ENCODE peak calls at places on chromosomes 16 and 17, in ten cellular contexts. B, H, F, Q, Z, S, G, E, K and W are unnamed samples. For H3K4me1 and H3K36me3, the result is how much of the 10 kb centered on the place peaks cover.

GRCh38 chr17:78019367-78019975 is 61.0 kb downstream of the TNRC6C start:
- DNase-seq in B (no peak), H (no peak), F (no peak), Q (no peak), Z (no peak), S (no peak), G (peak), E (no peak), K (no peak), W (no peak)

GRCh38 chr16:88347656-88348376 is 34.9 kb upstream of the ZNF469 start:
- DNase-seq in B (peak), H (no peak), F (peak), Q (peak), Z (no peak), S (no peak), G (peak), E (no peak), K (no peak), W (no peak)

GRCh38 chr16:48444574-48444973 is 59.4 kb upstream of the SIAH1 start:
- DNase-seq in B (no peak), H (no peak), F (peak), Q (no peak), Z (peak), S (no peak), G (no peak), E (no peak), K (no peak), W (no peak)

GRCh38 chr16:79009911-79010310 is 590.6 kb downstream of the MAF start:
- DNase-seq in B (no peak), H (no peak), F (no peak), Q (no peak), Z (no peak), S (no peak), G (no peak), E (no peak), K (no peak), W (no peak)

GRCh38 chr16:29315916-29316517 is 90.5 kb downstream of the NPIPB11 start:
- DNase-seq in B (no peak), H (no peak), F (no peak), Q (no peak), Z (no peak), S (no peak), G (peak), E (no peak), K (no peak), W (no peak)

GRCh38 chr17:82983510-82984248 is 95.7 kb upstream of the METRNL start:
- DNase-seq in B (no peak), H (no peak), F (no peak), Q (no peak), Z (no peak), S (no peak), G (no peak), E (no peak), K (peak), W (peak)

GRCh38 chr16:72224260-72224768 is 52.4 kb upstream of the PMFBP1 start:
- DNase-seq in B (no peak), H (no peak), F (no peak), Q (no peak), Z (no peak), S (no peak), G (no peak), E (no peak), K (no peak), W (no peak)

GRCh38 chr17:10357768-10358167 is 15.0 kb downstream of the MYH13 start:
- DNase-seq in B (no peak), H (no peak), F (no peak), Q (no peak), Z (no peak), S (no peak), G (peak), E (no peak), K (no peak), W (no peak)

GRCh38 chr17:3529817-3530741 is 27.5 kb downstream of the TRPV3 start:
- DNase-seq in B (peak), H (no peak), F (peak), Q (no peak), Z (no peak), S (no peak), G (no peak), E (no peak), K (no peak), W (peak)

GRCh38 chr16:30787613-30788378 is 791 bp upstream of the ZNF629 start:
- DNase-seq in B (no peak), H (no peak), F (no peak), Q (no peak), Z (no peak), S (no peak), G (no peak), E (no peak), K (no peak), W (no peak)

GRCh38 chr16:30903002-30903401 is 6.6 kb downstream of the CTF1 start:
- DNase-seq in B (no peak), H (no peak), F (no peak), Q (no peak), Z (no peak), S (no peak), G (no peak), E (no peak), K (no peak), W (no peak)

GRCh38 chr17:60390223-60390622 is 1.7 kb downstream of the USP32 start:
- DNase-seq in B (no peak), H (no peak), F (no peak), Q (no peak), Z (peak), S (no peak), G (no peak), E (no peak), K (no peak), W (no peak)

GRCh38 chr17:21167303-21167702 is 40.5 kb downstream of the DHRS7B start:
- DNase-seq in B (no peak), H (no peak), F (no peak), Q (no peak), Z (no peak), S (no peak), G (no peak), E (no peak), K (no peak), W (no peak)

GRCh38 chr17:8256291-8256690 is 7.2 kb downstream of the PFAS start:
- DNase-seq in B (no peak), H (no peak), F (no peak), Q (no peak), Z (no peak), S (no peak), G (no peak), E (no peak), K (no peak), W (no peak)

GRCh38 chr17:51085150-51085805 is 35.4 kb downstream of the SPAG9 start:
- DNase-seq in B (no peak), H (no peak), F (no peak), Q (no peak), Z (peak), S (no peak), G (no peak), E (no peak), K (no peak), W (no peak)

GRCh38 chr17:67360880-67361279 is 5.5 kb downstream of the PSMD12 start:
- DNase-seq in B (no peak), H (no peak), F (no peak), Q (no peak), Z (no peak), S (no peak), G (no peak), E (no peak), K (no peak), W (no peak)
- H3K4me1 ChIP-seq in B (half or more), H (half or more), F (under half), Q (half or more), Z (under half), S (half or more), G (under half), E (under half), K (under half), W (under half)

DNA sequence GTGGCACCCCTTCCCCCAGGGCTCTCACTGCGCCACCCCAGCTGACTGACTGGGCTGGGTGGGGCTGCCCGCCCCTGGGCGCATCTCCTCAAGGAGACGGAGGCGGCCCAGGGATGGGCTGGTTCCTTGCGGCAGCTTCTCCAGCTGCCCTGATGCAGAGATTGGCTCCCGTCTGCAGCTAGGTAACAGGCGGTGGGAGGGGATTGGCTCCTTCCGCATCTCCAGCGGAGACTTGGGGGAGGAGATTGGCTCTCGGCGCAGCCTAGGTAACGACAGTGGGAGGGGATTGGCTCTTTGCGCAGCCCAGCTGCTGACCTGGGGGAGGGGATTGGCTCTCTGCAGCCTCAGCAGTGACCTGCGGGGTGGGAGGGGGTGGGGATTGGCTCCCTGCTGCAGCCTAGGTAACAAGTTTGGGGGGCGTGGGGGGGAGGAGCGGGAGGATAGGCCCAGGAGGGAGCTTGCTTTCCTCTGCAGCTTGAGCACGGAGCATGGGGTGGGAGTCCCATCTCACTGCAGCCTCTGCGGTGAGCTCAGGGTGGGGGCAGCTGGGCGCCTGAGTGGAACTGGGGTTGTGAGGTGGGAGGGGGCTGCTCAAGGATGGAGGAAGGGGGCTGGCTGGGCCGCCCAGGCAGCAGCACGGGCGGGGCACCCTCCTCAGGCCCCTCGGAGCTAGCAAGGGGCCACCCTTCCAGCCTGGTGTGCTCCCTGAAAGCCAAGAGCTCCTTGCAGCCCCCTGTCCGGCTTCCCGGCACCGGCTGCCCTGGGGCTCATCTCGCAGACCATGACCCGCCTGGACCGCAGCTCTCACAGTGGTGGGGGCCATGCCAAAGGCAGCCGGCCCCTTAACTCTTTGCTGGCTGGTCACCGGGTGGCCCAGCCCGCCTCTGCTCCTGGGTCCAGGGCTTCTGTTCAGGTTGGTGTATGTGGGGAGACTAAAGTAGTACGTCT is 6.4 kb downstream of the NFE2L1 start:
- DNase-seq in B (peak), H (no peak), F (peak), Q (peak), Z (peak), S (no peak), G (no peak), E (peak), K (peak), W (peak)
- H3K36me3 ChIP-seq in B (half or more), H (under half), F (under half), Q (half or more), Z (under half), S (half or more), G (half or more), E (half or more), K (under half), W (half or more)

DNA sequence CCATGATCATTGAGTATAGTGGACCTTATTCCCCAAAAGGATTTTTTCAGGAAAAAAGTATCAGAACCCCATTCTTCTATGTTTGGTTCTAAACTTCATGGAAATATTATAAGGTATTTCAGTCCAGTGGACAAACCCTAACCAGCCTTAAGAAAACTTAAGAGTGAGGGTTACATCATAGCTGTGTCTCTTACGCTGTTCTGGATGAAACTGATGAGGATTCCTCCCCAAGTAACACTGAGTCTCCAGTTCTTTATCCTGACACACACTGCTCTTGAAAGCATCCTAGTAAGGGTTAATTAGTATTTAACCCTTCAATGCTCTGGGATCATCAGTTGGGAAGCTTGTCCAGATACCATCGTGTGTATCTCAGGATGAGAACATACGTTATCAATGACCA is 5.0 kb downstream of the LYRM1 start:
- DNase-seq in B (no peak), H (no peak), F (no peak), Q (no peak), Z (no peak), S (no peak), G (no peak), E (no peak), K (no peak), W (no peak)
- H3K4me1 ChIP-seq in B (half or more), H (half or more), F (half or more), Q (half or more), Z (half or more), S (under half), G (under half), E (half or more), K (under half), W (half or more)

GRCh38 chr16:9095998-9096397 is 4.6 kb downstream of the HAPSTR1 start:
- DNase-seq in B (no peak), H (no peak), F (no peak), Q (no peak), Z (no peak), S (no peak), G (no peak), E (no peak), K (no peak), W (no peak)
- H3K36me3 ChIP-seq in B (under half), H (under half), F (under half), Q (under half), Z (half or more), S (under half), G (half or more), E (under half), K (under half), W (under half)

GRCh38 chr17:76500074-76500744 is 1.0 kb downstream of the RHBDF2 start:
- DNase-seq in B (no peak), H (no peak), F (no peak), Q (peak), Z (no peak), S (no peak), G (peak), E (no peak), K (no peak), W (no peak)

GRCh38 chr17:76501827-76502307 is 644 bp upstream of the RHBDF2 start:
- DNase-seq in B (no peak), H (no peak), F (no peak), Q (no peak), Z (no peak), S (no peak), G (no peak), E (peak), K (no peak), W (no peak)

GRCh38 chr17:76501018-76501826 is at the start of gene RHBDF2:
- DNase-seq in B (peak), H (peak), F (peak), Q (peak), Z (peak), S (peak), G (peak), E (peak), K (peak), W (peak)

GRCh38 chr17:76498886-76499667 is 2.1 kb downstream of the RHBDF2 start:
- DNase-seq in B (no peak), H (no peak), F (no peak), Q (no peak), Z (no peak), S (no peak), G (peak), E (no peak), K (no peak), W (no peak)

DNA sequence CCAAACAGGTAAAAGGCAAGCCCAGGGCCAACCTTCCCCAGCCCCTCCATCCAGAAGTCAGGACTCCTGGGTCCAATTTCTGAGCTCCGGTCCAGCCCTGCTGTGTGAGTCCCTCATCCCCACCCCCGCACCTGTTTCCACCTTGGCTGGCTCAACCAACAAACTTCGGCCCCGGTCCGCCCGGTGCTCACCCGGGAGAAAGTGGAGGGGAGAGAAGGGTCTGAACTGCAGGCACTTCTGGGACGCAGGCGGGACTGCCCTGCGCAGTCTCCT is 542 bp downstream of the RHBDF2 start:
- DNase-seq in B (no peak), H (no peak), F (no peak), Q (no peak), Z (no peak), S (no peak), G (peak), E (no peak), K (no peak), W (no peak)
- H3K4me1 ChIP-seq in B (half or more), H (half or more), F (under half), Q (half or more), Z (under half), S (under half), G (half or more), E (half or more), K (under half), W (under half)

GRCh38 chr16:56838622-56839337 is 26.2 kb upstream of the SLC12A3 start:
- DNase-seq in B (no peak), H (no peak), F (no peak), Q (no peak), Z (no peak), S (no peak), G (no peak), E (no peak), K (no peak), W (no peak)

GRCh38 chr16:56832768-56833167 is 32.2 kb upstream of the SLC12A3 start:
- DNase-seq in B (no peak), H (no peak), F (no peak), Q (no peak), Z (no peak), S (no peak), G (no peak), E (no peak), K (no peak), W (no peak)

GRCh38 chr16:56835330-56835729 is 29.7 kb upstream of the SLC12A3 start:
- DNase-seq in B (no peak), H (no peak), F (no peak), Q (no peak), Z (no peak), S (no peak), G (no peak), E (no peak), K (no peak), W (no peak)

GRCh38 chr16:56833243-56833970 is 31.6 kb upstream of the SLC12A3 start:
- DNase-seq in B (no peak), H (no peak), F (no peak), Q (no peak), Z (no peak), S (no peak), G (no peak), E (no peak), K (no peak), W (no peak)

DNA sequence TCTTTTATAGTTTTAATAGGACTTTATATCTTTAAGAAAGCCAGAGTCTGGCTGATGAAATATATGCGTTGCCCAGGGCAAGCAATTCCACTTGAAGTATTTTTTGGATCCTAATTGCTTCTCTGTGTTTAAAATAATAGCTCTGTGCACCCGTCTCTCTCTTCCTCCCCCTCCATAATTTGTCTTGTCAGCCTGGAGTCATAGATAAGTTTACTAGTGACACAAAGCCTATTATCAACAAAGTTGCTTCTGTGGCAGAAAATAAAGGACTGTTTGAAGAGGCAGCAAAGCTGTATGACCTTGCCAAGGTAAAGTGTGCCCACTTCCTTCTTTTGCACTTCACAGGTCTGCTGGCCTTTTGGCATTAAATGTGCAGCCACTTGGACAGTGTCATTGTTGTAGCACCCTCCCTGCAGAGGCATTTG is 28.6 kb upstream of the SLC12A3 start:
- DNase-seq in B (no peak), H (no peak), F (no peak), Q (no peak), Z (no peak), S (no peak), G (no peak), E (no peak), K (no peak), W (no peak)
- H3K36me3 ChIP-seq in B (half or more), H (half or more), F (under half), Q (half or more), Z (under half), S (under half), G (half or more), E (half or more), K (under half), W (half or more)

GRCh38 chr17:5608696-5609095 is 24.4 kb upstream of the NLRP1 start:
- DNase-seq in B (no peak), H (no peak), F (no peak), Q (no peak), Z (no peak), S (no peak), G (no peak), E (no peak), K (no peak), W (no peak)
- H3K4me1 ChIP-seq in B (under half), H (under half), F (under half), Q (under half), Z (under half), S (under half), G (under half), E (under half), K (under half), W (under half)

GRCh38 chr17:27081002-27081638 is 212.8 kb upstream of the WSB1 start:
- DNase-seq in B (no peak), H (no peak), F (no peak), Q (no peak), Z (no peak), S (no peak), G (no peak), E (no peak), K (no peak), W (no peak)

GRCh38 chr17:27076814-27077213 is 217.1 kb upstream of the WSB1 start:
- DNase-seq in B (no peak), H (no peak), F (no peak), Q (no peak), Z (no peak), S (no peak), G (no peak), E (no peak), K (no peak), W (no peak)

GRCh38 chr17:27078296-27078695 is 215.6 kb upstream of the WSB1 start:
- DNase-seq in B (no peak), H (no peak), F (no peak), Q (no peak), Z (no peak), S (no peak), G (no peak), E (no peak), K (no peak), W (no peak)

GRCh38 chr17:27082023-27082774 is 211.7 kb upstream of the WSB1 start:
- DNase-seq in B (no peak), H (no peak), F (no peak), Q (no peak), Z (no peak), S (no peak), G (no peak), E (no peak), K (no peak), W (no peak)

DNA sequence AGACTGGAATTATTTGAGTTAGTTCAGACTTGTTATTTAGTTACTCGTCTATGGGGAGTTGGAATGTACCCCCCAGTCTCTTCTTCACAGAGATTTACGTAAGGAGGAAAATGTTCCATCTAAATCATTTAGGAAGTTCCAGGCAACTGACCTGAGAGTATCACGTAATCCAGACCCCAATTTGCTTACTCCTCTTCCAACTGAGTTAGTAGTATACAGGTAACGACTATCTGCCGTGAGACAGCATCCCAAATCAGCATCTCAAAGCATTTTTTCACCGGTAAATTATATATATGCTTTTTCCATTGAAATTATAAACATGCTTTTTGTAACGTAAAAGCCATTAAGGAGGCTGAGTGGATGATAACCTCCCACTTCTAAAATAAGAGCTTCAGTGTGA is 214.3 kb upstream of the WSB1 start:
- DNase-seq in B (no peak), H (no peak), F (no peak), Q (no peak), Z (no peak), S (no peak), G (no peak), E (no peak), K (no peak), W (no peak)
- H3K36me3 ChIP-seq in B (under half), H (under half), F (under half), Q (under half), Z (under half), S (under half), G (under half), E (under half), K (under half), W (under half)

GRCh38 chr17:40515491-40516041 is 14.1 kb upstream of the TNS4 start:
- DNase-seq in B (peak), H (peak), F (peak), Q (no peak), Z (no peak), S (peak), G (peak), E (no peak), K (no peak), W (peak)

GRCh38 chr17:40517981-40518380 is 16.6 kb upstream of the TNS4 start:
- DNase-seq in B (peak), H (peak), F (no peak), Q (no peak), Z (no peak), S (no peak), G (no peak), E (no peak), K (no peak), W (peak)

GRCh38 chr17:40517286-40517662 is 15.9 kb upstream of the TNS4 start:
- DNase-seq in B (peak), H (peak), F (no peak), Q (no peak), Z (no peak), S (no peak), G (peak), E (no peak), K (no peak), W (peak)

GRCh38 chr17:40515011-40515410 is 13.6 kb upstream of the TNS4 start:
- DNase-seq in B (peak), H (peak), F (peak), Q (no peak), Z (no peak), S (no peak), G (no peak), E (no peak), K (no peak), W (peak)

GRCh38 chr17:40516581-40517285 is 15.3 kb upstream of the TNS4 start:
- DNase-seq in B (peak), H (peak), F (peak), Q (no peak), Z (peak), S (peak), G (peak), E (no peak), K (no peak), W (peak)
- H3K4me1 ChIP-seq in B (half or more), H (half or more), F (under half), Q (under half), Z (half or more), S (half or more), G (under half), E (under half), K (under half), W (under half)